ENCODE peak calls at places on chromosome 22, in nine cellular contexts. M is keratinocyte; E is CD8-positive, alpha-beta memory T cell; N is lower lobe of right lung; G is breast epithelium; O is cardiac muscle cell; U is thyroid gland; A is psoas muscle; F is fibroblast of lung. H is an unnamed sample.

GRCh38 chr22:22745225-22746060 is 101.0 kb downstream of the GGTLC2 start:
- DNase-seq in M (no peak), U (peak; percentile 26), E (no peak), O (no peak), N (no peak), A (no peak), G (no peak), F (no peak), H (peak; percentile 23)

GRCh38 chr22:16808744-16809143 is 16.5 kb downstream of the XKR3 start:
- DNase-seq in N (no peak), U (no peak), M (no peak), O (no peak), G (no peak), E (no peak), F (no peak), A (no peak), H (no peak)

GRCh38 chr22:35470903-35471321 is 69.7 kb upstream of the RASD2 start:
- DNase-seq in U (no peak), A (no peak), G (no peak), E (no peak), N (no peak), F (peak; percentile 8), O (no peak), M (no peak), H (no peak)

GRCh38 chr22:39248254-39248653 is 3.5 kb upstream of the PDGFB start:
- DNase-seq in G (no peak), M (no peak), F (no peak), A (no peak), O (no peak), U (no peak), E (no peak), N (no peak), H (no peak)

GRCh38 chr22:30996462-30996861 is 27.4 kb downstream of the TUG1 start:
- DNase-seq in N (no peak), G (no peak), A (no peak), M (no peak), O (no peak), F (no peak), E (no peak), U (no peak), H (no peak)

GRCh38 chr22:30970356-30970746 is 1.3 kb downstream of the TUG1 start:
- DNase-seq in O (no peak), M (no peak), G (no peak), A (no peak), F (no peak), U (no peak), N (no peak), E (no peak), H (no peak)

GRCh38 chr22:44497218-44497903 is 672 bp downstream of the RTL6 start:
- DNase-seq in E (no peak), N (no peak), G (no peak), U (peak; percentile 14), M (no peak), A (peak; percentile 60), F (peak; percentile 70), O (no peak), H (no peak)

GRCh38 chr22:45742866-45743450 is 71.3 kb downstream of the ATXN10 start:
- DNase-seq in G (no peak), F (peak; percentile 89), O (no peak), A (peak; percentile 67), E (no peak), U (no peak), N (peak; percentile 78), M (no peak), H (no peak)

GRCh38 chr22:16964366-16964765 is 43.7 kb downstream of the GAB4 start:
- DNase-seq in A (no peak), M (no peak), O (no peak), N (no peak), E (no peak), G (no peak), U (no peak), F (no peak), H (no peak)

GRCh38 chr22:17443413-17444203 is 74.3 kb downstream of the CECR2 start:
- DNase-seq in E (no peak), U (no peak), N (no peak), G (no peak), A (peak; percentile 62), O (no peak), F (no peak), M (no peak), H (no peak)

GRCh38 chr22:30893434-30894370 is 74.9 kb downstream of the MORC2 start:
- DNase-seq in U (no peak), M (no peak), F (no peak), O (no peak), E (no peak), G (no peak), N (no peak), A (no peak), H (no peak)

GRCh38 chr22:48414662-48415061 is 1413.0 kb downstream of the BRD1 start:
- DNase-seq in N (no peak), M (no peak), G (peak; percentile 25), E (no peak), A (no peak), U (no peak), F (no peak), O (no peak), H (no peak)

GRCh38 chr22:50207383-50208031 is 6.7 kb downstream of the SELENOO start:
- DNase-seq in U (no peak), M (no peak), E (no peak), F (no peak), A (peak; percentile 56), N (peak; percentile 48), O (no peak), G (no peak), H (no peak)

GRCh38 chr22:45564349-45565030 is 61.8 kb downstream of the FBLN1 start:
- DNase-seq in O (no peak), M (no peak), N (no peak), U (no peak), A (peak; percentile 32), G (no peak), E (no peak), F (no peak), H (no peak)

GRCh38 chr22:17706451-17706900 is 67.8 kb downstream of the BID start:
- DNase-seq in G (no peak), N (no peak), O (no peak), E (no peak), A (no peak), M (peak; percentile 56), U (peak; percentile 40), F (peak; percentile 93), H (no peak)

GRCh38 chr22:30265131-30265720 is 1.4 kb downstream of the OSM start:
- DNase-seq in G (no peak), M (no peak), N (no peak), U (no peak), E (no peak), O (no peak), F (no peak), A (no peak), H (no peak)

GRCh38 chr22:20223421-20224245 is 44.5 kb downstream of the RTN4R start:
- DNase-seq in M (no peak), O (no peak), G (no peak), F (no peak), E (no peak), U (no peak), A (no peak), N (no peak), H (no peak)

GRCh38 chr22:20567371-20567847 is 60.0 kb downstream of the MED15 start:
- DNase-seq in A (peak; percentile 16), U (peak; percentile 84), G (no peak), N (no peak), E (no peak), M (peak; percentile 68), O (no peak), F (no peak), H (no peak)

GRCh38 chr22:23484651-23485050 is 95.4 kb downstream of the IGLL1 start:
- DNase-seq in N (no peak), A (no peak), E (no peak), U (no peak), O (no peak), G (no peak), F (no peak), M (no peak), H (no peak)

DNA sequence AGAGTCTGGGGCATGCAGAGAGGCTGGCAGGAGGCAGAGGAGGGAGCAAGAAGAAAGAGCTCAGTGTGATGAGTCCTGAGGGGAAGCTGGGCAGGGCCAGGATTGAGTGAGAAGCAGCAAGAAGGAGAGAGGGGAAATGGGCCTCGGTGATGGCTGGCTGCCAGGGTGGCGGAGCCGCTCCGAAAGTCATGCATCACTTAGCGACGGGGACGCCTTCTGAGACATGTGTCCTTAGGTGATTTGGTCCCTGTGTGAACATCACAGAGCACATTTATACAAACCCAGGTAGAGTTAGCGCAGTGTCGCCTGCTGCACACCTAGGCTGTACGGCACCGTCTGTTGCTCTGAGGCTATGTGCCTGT is 15.1 kb downstream of the TBC1D22A start:
- DNase-seq in G (no peak), F (no peak), E (peak; percentile 35), U (peak; percentile 88), A (no peak), M (no peak), O (no peak), N (peak; percentile 70), H (no peak)
- H3K4me1 ChIP-seq in G (peaks cover 23% of the 10 kb centered on the region), F (peaks cover 2% of the 10 kb centered on the region), E (peaks cover 56% of the 10 kb centered on the region), U (peaks cover 14% of the 10 kb centered on the region), A (peaks cover 26% of the 10 kb centered on the region), M (peaks cover 29% of the 10 kb centered on the region), O (peaks cover 16% of the 10 kb centered on the region), N (peaks cover 55% of the 10 kb centered on the region), H (peaks cover 43% of the 10 kb centered on the region)

DNA sequence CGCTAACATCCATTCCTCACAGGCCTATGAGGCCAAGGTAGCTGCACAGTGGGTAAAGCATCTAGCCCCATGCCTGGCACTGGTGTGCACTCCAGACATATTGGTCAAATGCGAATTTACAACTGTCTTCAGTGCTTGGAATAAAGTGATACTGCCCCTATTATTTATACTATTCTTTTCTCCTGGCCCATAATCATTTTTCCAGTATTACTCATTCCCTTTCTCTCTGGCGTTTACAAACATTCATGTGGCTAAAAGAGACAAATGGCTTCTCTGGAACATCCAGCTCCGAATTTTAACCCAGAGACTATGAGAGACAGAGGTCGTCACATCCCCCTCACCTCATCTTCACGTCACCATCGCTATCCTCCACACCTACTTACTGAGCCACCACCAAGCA is 87.2 kb upstream of the PITPNB start:
- DNase-seq in O (no peak), U (no peak), E (no peak), M (no peak), F (peak; percentile 13), N (no peak), G (no peak), A (no peak), H (no peak)
- H3K27ac ChIP-seq in O (peak overlapping the region; percentile 83), U (no peak overlapping the region), E (no peak overlapping the region), M (no peak overlapping the region), F (no peak overlapping the region), N (no peak overlapping the region), G (no peak overlapping the region), A (no peak overlapping the region), H (no peak overlapping the region)

DNA sequence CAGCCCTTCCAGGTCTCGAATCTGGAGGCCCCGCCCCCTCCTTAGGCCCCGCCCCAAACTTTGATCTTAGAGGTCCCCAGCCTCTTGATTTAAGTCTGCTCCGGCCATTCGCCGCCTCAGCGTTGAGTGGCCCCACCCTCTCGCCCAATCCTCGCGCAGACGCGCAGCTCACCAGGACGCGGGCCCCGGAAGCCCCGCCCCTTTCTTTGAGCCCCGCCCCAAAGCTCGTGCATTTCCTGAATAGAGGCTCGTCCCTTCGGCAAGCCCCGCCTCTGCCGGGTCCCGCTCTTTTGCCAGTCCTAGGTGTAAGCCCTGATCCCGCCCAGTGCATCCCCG is 190 bp upstream of the GUCD1 start:
- DNase-seq in E (peak; percentile 95), U (peak; percentile 100), O (peak; percentile 98), F (peak; percentile 99), A (peak; percentile 100), N (peak; percentile 100), M (peak; percentile 94), G (peak; percentile 100), H (peak; percentile 100)
- H3K4me1 ChIP-seq in E (peaks cover 48% of the 10 kb centered on the region), U (peaks cover 22% of the 10 kb centered on the region), O (peaks cover 19% of the 10 kb centered on the region), F (peaks cover 10% of the 10 kb centered on the region), A (peaks cover 61% of the 10 kb centered on the region), N (peaks cover 55% of the 10 kb centered on the region), M (peaks cover 24% of the 10 kb centered on the region), G (peaks cover 21% of the 10 kb centered on the region), H (peaks cover 25% of the 10 kb centered on the region)

GRCh38 chr22:37179126-37179470 is 8.9 kb downstream of the C1QTNF6 start:
- DNase-seq in E (no peak), F (no peak), N (no peak), O (no peak), M (no peak), G (no peak), A (peak; percentile 52), U (no peak), H (no peak)
- H3K27ac ChIP-seq in E (no peak overlapping the region), F (no peak overlapping the region), N (peak overlapping the region; percentile 42), O (no peak overlapping the region), M (no peak overlapping the region), G (peak overlapping the region; percentile 79), A (peak overlapping the region; percentile 73), U (no peak overlapping the region), H (no peak overlapping the region)

H was measured in effector memory CD4-positive, alpha-beta T cell.